ENCODE peak calls at places on chromosome 14, in eight cellular contexts. V is fibroblast of pulmonary artery, B is small intestine, I is OCI-LY7, O is AG04450, G is ovary, D is right lobe of liver, S is mammary epithelial cell. W is an unnamed sample.

GRCh38 chr14:31194095-31194494 is 13.5 kb downstream of the HECTD1 start:
- DNase-seq in B (no peak), I (no peak), O (no peak), S (no peak), G (no peak), V (no peak), D (no peak), W (no peak)

GRCh38 chr14:78259831-78260230 is 89.7 kb downstream of the NRXN3 start:
- DNase-seq in V (no peak), I (no peak), S (no peak), D (no peak), B (no peak), O (no peak), G (no peak), W (no peak)

GRCh38 chr14:38866461-38866860 is 236.6 kb downstream of the SEC23A start:
- DNase-seq in G (no peak), I (no peak), D (no peak), O (no peak), B (no peak), V (no peak), S (no peak), W (no peak)

GRCh38 chr14:90399541-90400444 is 3.0 kb downstream of the CALM1 start:
- DNase-seq in G (peak; percentile 89), O (peak; percentile 61), I (peak; percentile 93), B (peak; percentile 94), S (peak; percentile 78), V (peak; percentile 92), D (peak; percentile 87), W (peak; percentile 86)

GRCh38 chr14:105388110-105388951 is 10.0 kb upstream of the TEX22 start:
- DNase-seq in V (no peak), I (no peak), G (no peak), D (peak; percentile 30), B (no peak), S (no peak), O (no peak), W (peak; percentile 68)

GRCh38 chr14:74618078-74618952 is 6.3 kb upstream of the LTBP2 start:
- DNase-seq in B (peak; percentile 87), V (peak; percentile 78), S (peak; percentile 72), I (peak; percentile 53), G (no peak), O (no peak), D (peak; percentile 71), W (peak; percentile 83)

GRCh38 chr14:51828017-51828797 is 32.2 kb upstream of the GNG2 start:
- DNase-seq in S (peak; percentile 91), O (no peak), V (peak; percentile 26), I (peak; percentile 31), D (peak; percentile 33), G (no peak), B (peak; percentile 24), W (peak; percentile 79)

GRCh38 chr14:68598621-68599447 is 194.0 kb downstream of the ZFP36L1 start:
- DNase-seq in O (peak; percentile 86), G (peak; percentile 74), S (peak; percentile 94), B (peak; percentile 91), V (peak; percentile 98), D (peak; percentile 68), I (no peak), W (peak; percentile 67)

GRCh38 chr14:68789002-68789797 is 3.7 kb downstream of the ZFP36L1 start:
- DNase-seq in B (peak; percentile 87), O (no peak), D (peak; percentile 88), I (peak; percentile 89), G (peak; percentile 82), S (peak; percentile 59), V (peak; percentile 76), W (peak; percentile 81)

GRCh38 chr14:85534914-85535313 is 5.0 kb downstream of the FLRT2 start:
- DNase-seq in V (peak; percentile 21), I (no peak), O (no peak), B (no peak), G (no peak), D (no peak), S (peak; percentile 23), W (no peak)

DNA sequence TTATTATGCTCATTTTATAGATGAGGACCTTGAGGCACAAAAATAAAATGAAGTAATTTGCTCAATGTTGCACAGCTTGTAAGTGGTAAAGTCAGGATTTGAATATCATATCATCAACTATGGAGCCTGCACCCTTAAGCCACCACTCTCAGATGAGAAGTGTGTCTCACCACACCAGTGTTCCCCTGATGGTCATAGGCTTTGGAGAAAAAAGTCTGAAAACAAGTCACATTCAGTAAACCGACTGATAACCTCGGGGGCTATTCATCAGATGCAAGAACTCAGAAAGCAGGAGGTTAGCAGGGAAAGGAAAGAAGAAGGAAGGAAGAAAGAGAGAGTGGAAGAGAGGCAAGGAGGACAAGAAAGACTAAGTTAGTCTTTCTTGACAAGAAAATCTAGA is 2.8 kb downstream of the TSHR start:
- DNase-seq in S (no peak), I (peak; percentile 48), B (no peak), G (no peak), D (no peak), V (no peak), O (no peak), W (no peak)
- H3K4me3 ChIP-seq in S (no peak overlapping the region), I (peak overlapping the region; percentile 68), B (no peak overlapping the region), G (no peak overlapping the region), D (no peak overlapping the region), V (no peak overlapping the region), O (no peak overlapping the region), W (no peak overlapping the region)

DNA sequence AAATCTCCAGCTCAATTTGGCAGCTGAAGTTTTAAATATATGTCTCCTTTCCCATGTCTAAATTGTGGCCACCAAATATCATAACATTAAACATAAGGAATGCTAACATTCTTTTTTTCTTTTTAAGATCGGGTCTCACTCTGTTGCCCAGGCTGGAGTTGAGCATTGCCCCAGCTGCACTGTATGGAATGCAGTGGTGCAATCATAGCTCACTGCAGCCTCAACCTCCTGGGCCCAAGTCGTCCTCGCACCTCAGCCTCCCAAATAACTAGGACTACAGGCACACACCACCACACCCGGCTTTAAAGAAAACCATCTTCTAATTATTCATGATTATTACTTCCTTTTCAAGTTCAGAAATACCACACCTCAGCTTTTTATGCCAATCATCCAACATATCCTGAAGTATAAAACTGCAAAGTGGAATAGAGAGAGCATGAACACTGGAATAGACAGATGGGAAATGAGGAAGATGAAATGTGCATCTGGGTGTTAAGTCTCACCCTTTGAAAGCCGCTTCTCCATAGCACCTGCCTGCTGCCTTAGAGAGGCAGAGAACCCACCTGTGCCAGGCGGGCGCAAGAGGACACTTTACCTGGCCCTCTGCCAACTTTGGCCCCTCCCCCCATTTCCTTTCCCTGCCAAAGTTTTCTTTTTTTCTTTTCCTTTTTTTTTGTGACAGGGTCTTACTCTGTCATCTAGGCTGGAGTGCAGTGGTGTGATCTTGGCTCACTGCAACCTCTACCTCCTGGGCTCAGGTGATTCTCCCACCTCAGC is 2.8 kb upstream of the EML1 start:
- DNase-seq in I (no peak), S (no peak), O (no peak), V (no peak), G (no peak), B (no peak), D (no peak), W (no peak)
- H3K4me3 ChIP-seq in I (no peak overlapping the region), S (no peak overlapping the region), O (no peak overlapping the region), V (no peak overlapping the region), G (no peak overlapping the region), B (no peak overlapping the region), D (no peak overlapping the region), W (no peak overlapping the region)

GRCh38 chr14:96092936-96093335 is 53.8 kb downstream of the C14orf132 start:
- DNase-seq in G (no peak), V (no peak), O (no peak), I (no peak), B (no peak), S (no peak), D (no peak), W (peak; percentile 9)
- H3K4me3 ChIP-seq in G (no peak overlapping the region), V (no peak overlapping the region), O (no peak overlapping the region), I (no peak overlapping the region), B (no peak overlapping the region), S (no peak overlapping the region), D (no peak overlapping the region), W (no peak overlapping the region)

GRCh38 chr14:88667555-88668273 is 104.9 kb downstream of the ZC3H14 start:
- DNase-seq in O (peak; percentile 64), V (peak; percentile 84), D (peak; percentile 25), I (peak; percentile 85), G (peak; percentile 56), S (peak; percentile 70), B (peak; percentile 79), W (no peak)
- H3K4me3 ChIP-seq in O (no peak overlapping the region), V (no peak overlapping the region), D (no peak overlapping the region), I (no peak overlapping the region), G (no peak overlapping the region), S (no peak overlapping the region), B (no peak overlapping the region), W (no peak overlapping the region)

GRCh38 chr14:54194501-54194900 is 202.3 kb upstream of the CDKN3 start:
- DNase-seq in I (no peak), O (no peak), B (no peak), S (peak; percentile 54), D (no peak), G (no peak), V (peak; percentile 57), W (no peak)
- H3K4me3 ChIP-seq in I (no peak overlapping the region), O (no peak overlapping the region), B (no peak overlapping the region), S (no peak overlapping the region), D (no peak overlapping the region), G (no peak overlapping the region), V (no peak overlapping the region), W (no peak overlapping the region)

W was measured in RWPE2.